ENCODE peak calls at places on chromosomes 13 and 19, in nine cellular contexts. One of them, this sample, is unnamed.

GRCh38 chr13:77509221-77509620 is 26.3 kb upstream of the SCEL start:
- DNase-seq in psoas muscle: no peak
- DNase-seq in mesothelial cell of epicardium: no peak
- DNase-seq in NCI-H82: no peak
- DNase-seq in neural crest cell: no peak
- DNase-seq in transverse colon: no peak
- DNase-seq in naive thymus-derived CD8-positive, alpha-beta T cell: no peak
- DNase-seq in fibroblast of the conjunctiva: peak
- DNase-seq in cardiac muscle cell: peak
- DNase-seq in this sample: no peak

GRCh38 chr13:67217914-67218313 is 12.2 kb downstream of the PCDH9 start:
- DNase-seq in transverse colon: no peak
- DNase-seq in mesothelial cell of epicardium: no peak
- DNase-seq in fibroblast of the conjunctiva: no peak
- DNase-seq in NCI-H82: no peak
- DNase-seq in cardiac muscle cell: no peak
- DNase-seq in psoas muscle: no peak
- DNase-seq in naive thymus-derived CD8-positive, alpha-beta T cell: no peak
- DNase-seq in neural crest cell: no peak
- DNase-seq in this sample: no peak

GRCh38 chr19:4521170-4521887 is 3.0 kb upstream of the PLIN4 start:
- DNase-seq in neural crest cell: no peak
- DNase-seq in cardiac muscle cell: peak
- DNase-seq in mesothelial cell of epicardium: no peak
- DNase-seq in psoas muscle: no peak
- DNase-seq in fibroblast of the conjunctiva: no peak
- DNase-seq in naive thymus-derived CD8-positive, alpha-beta T cell: no peak
- DNase-seq in NCI-H82: no peak
- DNase-seq in transverse colon: no peak
- DNase-seq in this sample: no peak

GRCh38 chr13:52906122-52906903 is 57.9 kb upstream of the PCDH8 start:
- DNase-seq in fibroblast of the conjunctiva: no peak
- DNase-seq in mesothelial cell of epicardium: no peak
- DNase-seq in NCI-H82: no peak
- DNase-seq in cardiac muscle cell: no peak
- DNase-seq in transverse colon: no peak
- DNase-seq in neural crest cell: no peak
- DNase-seq in naive thymus-derived CD8-positive, alpha-beta T cell: no peak
- DNase-seq in psoas muscle: no peak
- DNase-seq in this sample: no peak

GRCh38 chr13:43390582-43390981 is 367.2 kb downstream of the DNAJC15 start:
- DNase-seq in naive thymus-derived CD8-positive, alpha-beta T cell: no peak
- DNase-seq in transverse colon: no peak
- DNase-seq in cardiac muscle cell: no peak
- DNase-seq in NCI-H82: no peak
- DNase-seq in fibroblast of the conjunctiva: no peak
- DNase-seq in psoas muscle: no peak
- DNase-seq in mesothelial cell of epicardium: no peak
- DNase-seq in neural crest cell: no peak
- DNase-seq in this sample: no peak

GRCh38 chr19:1082165-1082927 is 12.8 kb downstream of the POLR2E start:
- DNase-seq in fibroblast of the conjunctiva: no peak
- DNase-seq in NCI-H82: peak
- DNase-seq in transverse colon: peak
- DNase-seq in cardiac muscle cell: no peak
- DNase-seq in psoas muscle: peak
- DNase-seq in naive thymus-derived CD8-positive, alpha-beta T cell: peak
- DNase-seq in neural crest cell: peak
- DNase-seq in mesothelial cell of epicardium: peak
- DNase-seq in this sample: no peak

GRCh38 chr13:30841161-30841560 is 64.9 kb upstream of the MEDAG start:
- DNase-seq in naive thymus-derived CD8-positive, alpha-beta T cell: no peak
- DNase-seq in mesothelial cell of epicardium: no peak
- DNase-seq in cardiac muscle cell: no peak
- DNase-seq in psoas muscle: no peak
- DNase-seq in NCI-H82: no peak
- DNase-seq in fibroblast of the conjunctiva: no peak
- DNase-seq in neural crest cell: no peak
- DNase-seq in transverse colon: no peak
- DNase-seq in this sample: no peak

GRCh38 chr19:14519860-14520407 is 1.7 kb upstream of the DNAJB1 start:
- DNase-seq in psoas muscle: no peak
- DNase-seq in mesothelial cell of epicardium: no peak
- DNase-seq in cardiac muscle cell: peak
- DNase-seq in fibroblast of the conjunctiva: no peak
- DNase-seq in transverse colon: no peak
- DNase-seq in neural crest cell: no peak
- DNase-seq in NCI-H82: no peak
- DNase-seq in naive thymus-derived CD8-positive, alpha-beta T cell: no peak
- DNase-seq in this sample: no peak

GRCh38 chr13:48818495-48818961 is 157.2 kb upstream of the FNDC3A start:
- DNase-seq in cardiac muscle cell: peak
- DNase-seq in transverse colon: no peak
- DNase-seq in psoas muscle: no peak
- DNase-seq in NCI-H82: no peak
- DNase-seq in neural crest cell: no peak
- DNase-seq in fibroblast of the conjunctiva: peak
- DNase-seq in naive thymus-derived CD8-positive, alpha-beta T cell: no peak
- DNase-seq in mesothelial cell of epicardium: no peak
- DNase-seq in this sample: no peak

GRCh38 chr13:111573801-111574200 is 253.4 kb downstream of the TEX29 start:
- DNase-seq in transverse colon: no peak
- DNase-seq in neural crest cell: no peak
- DNase-seq in fibroblast of the conjunctiva: no peak
- DNase-seq in NCI-H82: no peak
- DNase-seq in mesothelial cell of epicardium: no peak
- DNase-seq in psoas muscle: no peak
- DNase-seq in cardiac muscle cell: no peak
- DNase-seq in naive thymus-derived CD8-positive, alpha-beta T cell: no peak
- DNase-seq in this sample: no peak

GRCh38 chr19:33080761-33081681 is at the start of gene GPATCH1:
- DNase-seq in mesothelial cell of epicardium: peak
- DNase-seq in NCI-H82: peak
- DNase-seq in psoas muscle: peak
- DNase-seq in naive thymus-derived CD8-positive, alpha-beta T cell: peak
- DNase-seq in cardiac muscle cell: peak
- DNase-seq in transverse colon: peak
- DNase-seq in neural crest cell: peak
- DNase-seq in fibroblast of the conjunctiva: peak
- DNase-seq in this sample: peak

GRCh38 chr19:2271516-2272103 is 10.4 kb downstream of the PEAK3 start:
- DNase-seq in transverse colon: peak
- DNase-seq in fibroblast of the conjunctiva: peak
- DNase-seq in NCI-H82: no peak
- DNase-seq in psoas muscle: peak
- DNase-seq in neural crest cell: no peak
- DNase-seq in naive thymus-derived CD8-positive, alpha-beta T cell: peak
- DNase-seq in cardiac muscle cell: peak
- DNase-seq in mesothelial cell of epicardium: no peak
- DNase-seq in this sample: peak

GRCh38 chr19:38331728-38332127 is 3.9 kb upstream of the CATSPERG start:
- DNase-seq in psoas muscle: no peak
- DNase-seq in cardiac muscle cell: no peak
- DNase-seq in fibroblast of the conjunctiva: no peak
- DNase-seq in mesothelial cell of epicardium: no peak
- DNase-seq in neural crest cell: no peak
- DNase-seq in NCI-H82: no peak
- DNase-seq in naive thymus-derived CD8-positive, alpha-beta T cell: no peak
- DNase-seq in transverse colon: no peak
- DNase-seq in this sample: no peak

GRCh38 chr13:63297162-63297561 is 1881.5 kb upstream of the PCDH20 start:
- DNase-seq in NCI-H82: no peak
- DNase-seq in cardiac muscle cell: no peak
- DNase-seq in naive thymus-derived CD8-positive, alpha-beta T cell: no peak
- DNase-seq in neural crest cell: no peak
- DNase-seq in transverse colon: no peak
- DNase-seq in fibroblast of the conjunctiva: no peak
- DNase-seq in psoas muscle: no peak
- DNase-seq in mesothelial cell of epicardium: no peak
- DNase-seq in this sample: no peak

GRCh38 chr19:40147693-40148347 is 43.4 kb upstream of the MAP3K10 start:
- DNase-seq in neural crest cell: no peak
- DNase-seq in psoas muscle: no peak
- DNase-seq in fibroblast of the conjunctiva: peak
- DNase-seq in mesothelial cell of epicardium: no peak
- DNase-seq in NCI-H82: peak
- DNase-seq in naive thymus-derived CD8-positive, alpha-beta T cell: no peak
- DNase-seq in cardiac muscle cell: peak
- DNase-seq in transverse colon: peak
- DNase-seq in this sample: no peak

GRCh38 chr19:53365899-53366493 is 491 bp downstream of the ZNF525 start:
- DNase-seq in fibroblast of the conjunctiva: no peak
- DNase-seq in mesothelial cell of epicardium: no peak
- DNase-seq in neural crest cell: peak
- DNase-seq in cardiac muscle cell: no peak
- DNase-seq in NCI-H82: peak
- DNase-seq in transverse colon: peak
- DNase-seq in naive thymus-derived CD8-positive, alpha-beta T cell: no peak
- DNase-seq in psoas muscle: peak
- DNase-seq in this sample: no peak

GRCh38 chr19:14149509-14149994 is 13.2 kb upstream of the ASF1B start:
- DNase-seq in fibroblast of the conjunctiva: no peak
- DNase-seq in NCI-H82: no peak
- DNase-seq in psoas muscle: peak
- DNase-seq in naive thymus-derived CD8-positive, alpha-beta T cell: peak
- DNase-seq in cardiac muscle cell: peak
- DNase-seq in neural crest cell: no peak
- DNase-seq in transverse colon: peak
- DNase-seq in mesothelial cell of epicardium: no peak
- DNase-seq in this sample: peak

This sample was measured in G401.